ENCODE peak calls at places on chromosomes 16 and 17, in four cellular contexts. A, Y, P and W are unnamed samples.

GRCh38 chr17:65182233-65182632 is 45.1 kb downstream of the RGS9 start:
- DNase-seq in Y (no peak), P (no peak), A (no peak), W (no peak)

GRCh38 chr16:2026461-2027023 is at the start of gene NHERF2:
- DNase-seq in P (peak; percentile 32), A (peak; percentile 55), Y (no peak), W (peak; percentile 23)

GRCh38 chr17:69500911-69501429 is 86.5 kb downstream of the MAP2K6 start:
- DNase-seq in A (no peak), P (no peak), Y (no peak), W (no peak)

GRCh38 chr17:69179227-69179952 is 37.7 kb upstream of the ABCA6 start:
- DNase-seq in A (peak; percentile 4), P (no peak), Y (peak; percentile 56), W (no peak)

GRCh38 chr17:78528541-78528940 is 48.7 kb downstream of the DNAH17 start:
- DNase-seq in Y (no peak), P (no peak), A (no peak), W (no peak)

GRCh38 chr17:30413109-30413508 is 34.4 kb downstream of the CPD start:
- DNase-seq in P (no peak), A (peak; percentile 85), Y (peak; percentile 39), W (no peak)

GRCh38 chr17:32111141-32111771 is 31.0 kb upstream of the RHOT1 start:
- DNase-seq in Y (peak; percentile 53), A (no peak), P (no peak), W (peak; percentile 33)

GRCh38 chr17:3552916-3553315 is 4.7 kb downstream of the TRPV3 start:
- DNase-seq in A (no peak), Y (no peak), P (no peak), W (no peak)

GRCh38 chr17:81516439-81516838 is 3.8 kb upstream of the ACTG1 start:
- DNase-seq in A (no peak), P (peak; percentile 4), Y (no peak), W (no peak)

GRCh38 chr17:16934836-16935235 is 37.1 kb downstream of the TNFRSF13B start:
- DNase-seq in Y (no peak), A (no peak), P (no peak), W (no peak)

GRCh38 chr17:2064980-2065785 is 10.3 kb downstream of the HIC1 start:
- DNase-seq in A (no peak), P (no peak), Y (peak; percentile 81), W (no peak)
- H3K27ac ChIP-seq in A (peak overlapping the region; percentile 51), P (no peak overlapping the region), Y (peak overlapping the region; percentile 85), W (no peak overlapping the region)

DNA sequence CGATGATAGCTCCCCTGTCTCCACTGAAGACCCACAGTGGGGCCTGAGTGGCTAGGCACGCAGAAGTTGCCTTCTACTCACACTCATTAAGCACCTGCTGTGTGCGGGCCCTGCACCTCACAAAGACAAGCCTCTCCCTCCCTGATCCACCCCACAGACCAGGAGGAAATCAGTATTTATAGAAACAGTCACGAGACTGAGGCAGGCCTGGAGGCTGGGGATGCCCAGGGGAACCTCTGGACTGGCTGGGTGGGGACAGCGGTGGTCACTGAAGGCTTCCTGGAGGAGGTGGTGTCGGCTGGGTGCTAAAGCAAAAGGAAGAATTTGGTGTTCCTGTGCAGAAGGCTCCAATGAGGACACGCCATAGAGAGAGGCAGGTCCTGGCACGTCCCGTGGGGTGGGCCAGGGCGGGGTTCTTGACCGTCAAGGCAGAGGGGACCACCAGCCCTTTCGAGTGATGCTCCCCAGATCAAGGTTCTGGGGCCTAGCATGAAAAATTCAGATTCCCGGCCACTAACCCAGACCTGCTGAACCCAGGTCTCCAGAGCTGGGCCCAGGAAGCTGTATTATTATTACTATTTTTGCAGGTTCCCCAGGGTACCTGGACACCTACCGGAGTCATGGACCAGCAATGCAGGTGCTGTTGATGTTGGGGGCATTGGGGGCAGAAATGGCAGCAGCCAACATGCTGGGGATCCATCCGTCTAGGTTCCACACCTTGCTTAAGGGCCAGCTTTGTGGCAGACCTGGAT is 23.0 kb downstream of the PPL start:
- DNase-seq in A (no peak), Y (no peak), P (no peak), W (no peak)
- TF ChIP-seq CTCF in A (no peak), Y (no peak), P (no peak), W (no peak)

GRCh38 chr16:35186045-35186759 is 1726.8 kb downstream of the TP53TG3F start:
- DNase-seq in Y (no peak), P (no peak), A (no peak), W (no peak)

GRCh38 chr16:35185366-35186044 is 1726.1 kb downstream of the TP53TG3F start:
- DNase-seq in Y (no peak), P (no peak), A (no peak), W (no peak)

GRCh38 chr16:35182043-35182677 is 1722.7 kb downstream of the TP53TG3F start:
- DNase-seq in A (no peak), P (no peak), Y (no peak), W (no peak)

GRCh38 chr16:35182943-35183550 is 1723.6 kb downstream of the TP53TG3F start:
- DNase-seq in A (no peak), Y (no peak), P (no peak), W (no peak)

GRCh38 chr16:35184356-35184870 is 1725.0 kb downstream of the TP53TG3F start:
- DNase-seq in Y (no peak), A (no peak), P (no peak), W (no peak)
- H3K27ac ChIP-seq in Y (no peak overlapping the region), A (no peak overlapping the region), P (no peak overlapping the region), W (no peak overlapping the region)

GRCh38 chr16:72128701-72129100 is 35.1 kb downstream of the DHX38 start:
- DNase-seq in Y (no peak), P (no peak), A (no peak), W (no peak)
- TF ChIP-seq CTCF in Y (no peak), P (no peak), A (no peak), W (no peak)